ENCODE peak calls at places on chromosomes 16 and 17, in six cellular contexts. M is HFF-Myc, S is AG10803, P is GM12864, D is PC-3, W is dorsolateral prefrontal cortex. Y is an unnamed sample.

GRCh38 chr17:77508047-77508715 is 367.4 kb downstream of the SEC14L1 start:
- DNase-seq in D (no peak), P (no peak), S (no peak), W (no peak), M (no peak), Y (no peak)

GRCh38 chr17:40553694-40554534 is 11.4 kb downstream of the CCR7 start:
- DNase-seq in M (no peak), D (no peak), P (no peak), S (peak), W (peak), Y (no peak)

GRCh38 chr17:80307994-80308671 is 47.5 kb downstream of the RNF213 start:
- DNase-seq in M (no peak), S (no peak), P (no peak), W (no peak), D (no peak), Y (no peak)

GRCh38 chr17:66829386-66829864 is 5.5 kb upstream of the CACNG5 start:
- DNase-seq in W (no peak), P (no peak), D (peak), S (peak), M (peak), Y (peak)

GRCh38 chr17:43467981-43468541 is 15.7 kb upstream of the DHX8 start:
- DNase-seq in D (no peak), S (peak), W (peak), P (no peak), M (peak), Y (peak)

GRCh38 chr17:63024716-63025115 is 58.7 kb downstream of the TANC2 start:
- DNase-seq in P (no peak), M (no peak), D (no peak), W (no peak), S (peak), Y (no peak)

GRCh38 chr16:77499373-77500285 is 64.8 kb upstream of the ADAMTS18 start:
- DNase-seq in D (peak), P (no peak), S (peak), W (no peak), M (no peak), Y (peak)

GRCh38 chr16:49026566-49026965 is 255.1 kb downstream of the CBLN1 start:
- DNase-seq in P (no peak), W (no peak), D (no peak), M (no peak), S (no peak), Y (no peak)

GRCh38 chr16:31118223-31119155 is 1.0 kb downstream of the KAT8 start:
- DNase-seq in M (no peak), D (peak), P (no peak), W (no peak), S (peak), Y (no peak)

GRCh38 chr17:71600137-71600789 is 520.6 kb upstream of the SOX9 start:
- DNase-seq in W (no peak), P (no peak), M (no peak), S (no peak), D (no peak), Y (no peak)

GRCh38 chr16:49854227-49855203 is 1.4 kb downstream of the ZNF423 start:
- DNase-seq in D (no peak), S (no peak), M (no peak), W (no peak), P (no peak), Y (no peak)

GRCh38 chr17:2800367-2800766 is 4.1 kb downstream of the RAP1GAP2 start:
- DNase-seq in W (no peak), M (no peak), P (no peak), D (no peak), S (no peak), Y (no peak)

GRCh38 chr17:59296190-59296589 is 35.3 kb upstream of the YPEL2 start:
- DNase-seq in S (no peak), W (no peak), M (no peak), D (peak), P (no peak), Y (no peak)

GRCh38 chr17:65228734-65229390 is 91.7 kb downstream of the RGS9 start:
- DNase-seq in M (peak), D (peak), P (peak), W (no peak), S (peak), Y (no peak)

GRCh38 chr17:14793237-14793636 is 471.9 kb downstream of the PMP22 start:
- DNase-seq in S (peak), D (no peak), W (no peak), M (peak), P (no peak), Y (no peak)

GRCh38 chr17:77657821-77658220 is 300.7 kb upstream of the TNRC6C start:
- DNase-seq in P (no peak), S (no peak), D (no peak), M (no peak), W (no peak), Y (no peak)

GRCh38 chr17:38464251-38464722 is 36.0 kb downstream of the ARHGAP23 start:
- DNase-seq in D (no peak), S (peak), M (no peak), W (peak), P (no peak), Y (no peak)

GRCh38 chr16:23354246-23354645 is 52.1 kb downstream of the SCNN1B start:
- DNase-seq in D (no peak), S (no peak), P (no peak), W (no peak), M (no peak), Y (no peak)

DNA sequence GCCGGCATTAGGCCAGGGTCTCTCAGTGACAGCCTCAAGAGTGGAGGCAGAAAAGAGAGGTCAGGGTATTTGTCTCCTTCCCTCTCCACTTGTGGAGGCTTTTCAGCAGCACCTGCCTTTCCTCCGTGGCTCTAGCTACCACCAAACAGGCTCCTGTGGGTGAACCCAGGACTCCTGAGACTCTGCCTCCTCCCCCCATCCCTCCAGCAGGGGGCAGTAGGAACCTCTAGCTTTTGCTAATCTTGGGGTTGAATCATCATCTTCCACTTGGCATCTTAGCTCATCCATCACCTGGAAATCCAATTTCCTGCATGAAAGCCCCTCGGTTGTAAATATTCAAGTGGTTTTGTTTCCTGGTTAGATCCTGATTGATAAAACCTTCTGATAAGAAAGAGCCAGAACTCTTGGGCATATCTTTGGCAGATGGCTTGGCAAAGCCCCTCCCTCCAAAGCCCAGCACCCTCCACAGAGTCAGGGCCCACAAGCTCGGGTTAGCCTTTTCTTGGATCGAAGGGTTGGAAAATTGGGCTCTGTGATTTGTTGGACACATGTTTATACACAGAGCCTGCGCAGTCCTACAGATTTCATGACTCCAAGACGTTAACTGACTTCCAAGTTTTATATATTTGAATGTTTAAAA is 322.1 kb downstream of the MAP2K4 start:
- DNase-seq in M (peak), W (no peak), D (peak), P (peak), S (no peak), Y (no peak)
- TF ChIP-seq CTCF in M (peak), W (no peak), D (peak), P (peak), S (peak), Y (peak)

DNA sequence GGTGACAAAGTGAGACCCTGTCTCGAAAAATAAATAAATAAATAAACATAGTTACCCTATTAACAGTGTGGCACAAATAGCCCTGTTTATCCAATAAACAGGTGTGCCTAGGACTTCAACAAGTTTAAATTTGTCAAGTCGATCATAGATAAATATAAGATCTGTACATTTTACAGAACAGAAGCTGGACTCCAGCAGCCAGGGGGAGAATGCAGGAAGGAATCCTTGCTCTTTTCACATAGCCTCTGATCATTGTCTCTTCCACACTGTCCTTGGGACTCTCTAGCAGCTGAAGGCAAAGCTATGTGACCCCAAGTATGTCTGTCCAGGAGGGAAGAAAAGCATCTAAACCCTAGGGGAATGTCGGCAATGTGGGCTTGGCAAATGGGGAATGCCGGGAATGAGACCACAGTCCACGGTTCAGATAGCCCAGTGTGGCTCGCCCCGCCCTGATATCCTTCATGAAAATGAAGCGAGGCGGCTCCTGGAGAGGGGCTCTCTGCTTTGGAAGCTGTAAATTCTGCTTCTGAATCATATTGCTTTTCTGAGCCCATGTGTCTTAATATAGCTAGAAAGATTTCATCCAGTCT is 24.8 kb upstream of the GRB2 start:
- DNase-seq in W (no peak), S (peak), P (no peak), M (no peak), D (peak), Y (peak)
- TF ChIP-seq CTCF in W (no peak), S (no peak), P (no peak), M (no peak), D (no peak), Y (no peak)

DNA sequence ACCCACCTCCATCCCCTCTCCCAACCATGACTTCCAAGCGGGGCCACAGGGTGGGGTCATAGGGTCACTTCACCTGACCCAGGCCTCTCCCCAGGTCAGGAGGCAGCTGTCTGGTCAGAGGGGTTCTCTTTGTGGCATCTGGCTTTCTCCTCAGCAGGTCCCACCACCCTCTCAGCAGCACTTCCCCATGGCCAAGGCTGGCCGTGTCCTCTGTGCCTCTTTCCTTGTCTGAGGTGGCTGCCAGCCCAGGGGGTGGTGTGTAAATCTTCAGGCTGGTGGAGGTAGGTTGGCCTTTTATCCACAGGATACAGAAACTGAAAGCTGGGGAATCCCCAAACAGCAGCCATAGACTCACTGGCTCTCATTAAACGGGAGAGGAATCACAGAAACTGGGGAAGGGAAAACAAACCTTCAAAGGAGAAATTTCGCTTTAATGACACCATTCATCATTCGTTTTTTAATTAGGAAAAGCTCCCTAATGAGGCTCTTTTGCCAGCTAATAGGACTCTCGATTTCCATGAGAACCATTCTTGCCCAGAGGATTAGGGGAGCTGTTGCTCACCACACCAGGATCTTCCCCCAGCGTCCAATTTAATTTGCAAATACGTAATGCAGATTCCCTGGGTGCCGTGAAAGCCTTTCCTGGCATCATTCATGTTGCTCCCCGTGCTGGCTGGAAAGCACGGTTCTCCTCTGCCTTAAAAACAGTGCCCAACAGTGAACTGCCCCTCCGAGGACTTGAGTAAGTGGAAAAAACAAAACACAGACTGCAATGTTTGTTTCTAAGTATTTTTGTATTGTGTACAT is 18.0 kb downstream of the C17orf75 start:
- DNase-seq in W (no peak), P (no peak), S (peak), D (peak), M (no peak), Y (no peak)
- TF ChIP-seq CTCF in W (no peak), P (no peak), S (no peak), D (no peak), M (no peak), Y (no peak)

GRCh38 chr16:12061336-12062055 is 85.0 kb downstream of the SNX29 start:
- DNase-seq in M (no peak), D (peak), P (no peak), S (no peak), W (no peak), Y (peak)
- TF ChIP-seq CTCF in M (no peak), D (no peak), P (no peak), S (no peak), W (no peak), Y (no peak)

DNA sequence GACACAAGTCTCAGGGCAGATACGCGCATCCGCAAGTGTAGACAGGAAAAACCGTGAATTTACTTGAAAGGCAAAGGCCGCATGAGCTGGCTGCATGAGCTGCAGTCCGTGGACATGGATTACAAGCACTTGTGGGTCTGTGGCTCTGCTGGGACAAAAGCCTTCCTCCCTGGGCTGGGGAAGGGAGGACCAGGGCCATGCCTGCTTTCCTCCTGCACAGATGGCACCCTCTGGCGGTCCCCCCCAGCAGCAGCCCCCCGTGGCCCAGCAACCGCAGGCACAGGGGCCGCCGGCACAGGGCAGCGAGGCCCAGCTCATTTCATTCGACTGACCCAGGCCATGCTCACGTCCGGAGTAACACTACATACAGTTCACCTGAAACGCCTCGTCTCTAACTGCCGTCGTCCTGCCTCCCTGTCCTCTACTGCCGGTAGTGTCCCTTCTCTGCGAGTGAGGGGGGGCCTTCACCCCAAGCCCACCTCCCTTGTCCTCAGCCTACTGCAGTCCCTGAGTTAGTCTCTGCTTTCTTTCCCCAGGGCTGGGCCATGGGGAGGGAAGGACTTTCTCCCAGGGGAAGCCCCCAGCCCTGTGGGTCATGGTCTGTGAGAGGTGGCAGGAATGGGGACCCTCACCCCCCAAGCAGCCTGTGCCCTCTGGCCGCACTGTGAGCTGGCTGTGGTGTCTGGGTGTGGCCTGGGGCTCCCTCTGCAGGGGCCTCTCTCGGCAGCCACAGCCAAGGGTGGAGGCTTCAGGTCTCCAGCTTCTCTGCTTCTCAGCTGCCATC is 1.7 kb upstream of the MRPL12 start:
- DNase-seq in M (no peak), D (peak), W (no peak), P (no peak), S (no peak), Y (no peak)
- TF ChIP-seq CTCF in M (no peak), D (peak), W (no peak), P (no peak), S (no peak), Y (no peak)

DNA sequence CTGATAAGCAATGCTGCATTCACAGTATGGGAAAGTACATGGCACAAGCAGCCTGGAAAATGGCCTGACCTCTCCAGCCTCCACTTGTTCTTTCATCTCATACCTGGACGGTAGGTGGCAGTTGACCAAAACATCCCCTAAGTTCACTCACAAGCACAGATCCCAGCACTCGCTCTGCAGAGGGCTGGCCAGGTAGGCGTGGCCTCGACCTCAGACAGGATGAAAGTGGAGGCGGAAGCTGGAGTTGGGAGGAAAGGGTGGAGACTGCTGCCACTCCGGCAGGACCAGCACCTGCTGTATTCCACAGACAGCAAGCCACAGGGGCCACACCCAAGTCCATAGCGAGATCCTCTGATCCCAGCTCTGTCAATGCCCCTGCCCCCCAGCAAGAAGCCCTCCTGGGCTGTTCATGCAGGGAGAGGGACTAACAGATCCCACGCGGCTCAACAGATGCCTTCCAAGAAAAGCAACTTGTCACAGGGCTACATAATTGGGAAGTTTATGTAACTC is 31.3 kb downstream of the ZCCHC14 start:
- DNase-seq in W (peak), M (no peak), P (peak), S (no peak), D (peak), Y (peak)
- TF ChIP-seq CTCF in W (no peak), M (no peak), P (peak), S (no peak), D (peak), Y (peak)

GRCh38 chr17:42027961-42028790 is 8.3 kb downstream of the NKIRAS2 start:
- DNase-seq in S (no peak), P (no peak), M (no peak), W (no peak), D (peak), Y (no peak)
- TF ChIP-seq CTCF in S (peak), P (peak), M (peak), W (no peak), D (peak), Y (peak)

GRCh38 chr16:35639233-35640205 is 2180.1 kb downstream of the TP53TG3F start:
- DNase-seq in P (no peak), D (no peak), W (no peak), M (no peak), S (no peak), Y (no peak)
- TF ChIP-seq CTCF in P (no peak), D (no peak), W (no peak), M (no peak), S (no peak), Y (no peak)

Y was measured in kidney epithelial cell.